ENCODE peak calls at places on chromosomes 16 and 17, in five cellular contexts. X, R, L, W and V are unnamed samples.

GRCh38 chr16:53775821-53776431 is 72.0 kb downstream of the FTO start:
- DNase-seq in X (no peak), R (no peak), L (no peak), W (no peak), V (peak; percentile 19)

GRCh38 chr16:10868562-10869469 is 8.2 kb upstream of the CIITA start:
- DNase-seq in X (no peak), R (no peak), L (no peak), W (no peak), V (no peak)

GRCh38 chr16:87288753-87289362 is 28.3 kb downstream of the C16orf95 start:
- DNase-seq in X (no peak), R (no peak), L (no peak), W (no peak), V (no peak)

GRCh38 chr17:82937411-82938371 is 97.9 kb upstream of the ZNF750 start:
- DNase-seq in X (no peak), R (no peak), L (no peak), W (no peak), V (no peak)

GRCh38 chr17:47873200-47874090 is 22.5 kb upstream of the SP6 start:
- DNase-seq in X (no peak), R (no peak), L (no peak), W (no peak), V (no peak)

GRCh38 chr16:88685156-88686061 is 898 bp downstream of the SNAI3 start:
- DNase-seq in X (no peak), R (no peak), L (peak; percentile 54), W (no peak), V (peak; percentile 52)

GRCh38 chr17:36937961-36938565 is 788 bp downstream of the LHX1 start:
- DNase-seq in X (no peak), R (no peak), L (no peak), W (peak; percentile 78), V (peak; percentile 76)

GRCh38 chr17:16428098-16428882 is 12.9 kb downstream of the TRPV2 start:
- DNase-seq in X (peak; percentile 41), R (peak; percentile 51), L (peak; percentile 69), W (peak; percentile 74), V (peak; percentile 68)